ENCODE peak calls at places on chromosome 6, in nine cellular contexts. C, O, T, Q, Y, G, K, V and U are unnamed samples.

GRCh38 chr6:46323312-46323965 is 152.7 kb upstream of the ENPP5 start:
- DNase-seq in T (peak), G (no peak), Y (no peak), K (no peak), Q (no peak), C (no peak), O (no peak), V (no peak), U (no peak)

GRCh38 chr6:53347250-53347920 is 1.4 kb downstream of the ELOVL5 start:
- DNase-seq in G (no peak), C (no peak), T (no peak), Y (no peak), Q (peak), K (peak), O (no peak), V (no peak), U (no peak)

GRCh38 chr6:15218401-15218800 is 27.5 kb upstream of the JARID2 start:
- DNase-seq in Y (no peak), G (no peak), Q (no peak), O (no peak), K (no peak), V (no peak), C (no peak), T (no peak), U (no peak)

GRCh38 chr6:143743256-143744166 is 65.7 kb downstream of the PHACTR2 start:
- DNase-seq in Q (peak), V (no peak), O (no peak), G (no peak), K (no peak), Y (no peak), T (no peak), C (no peak), U (no peak)

GRCh38 chr6:51299649-51300380 is 481.1 kb downstream of the TFAP2B start:
- DNase-seq in K (no peak), O (no peak), V (no peak), C (no peak), Q (no peak), Y (no peak), T (no peak), G (no peak), U (no peak)

GRCh38 chr6:78911218-78911617 is 43.9 kb downstream of the IRAK1BP1 start:
- DNase-seq in K (no peak), T (no peak), V (no peak), O (no peak), C (no peak), Y (no peak), Q (no peak), G (no peak), U (no peak)

GRCh38 chr6:30136570-30137286 is 788 bp downstream of the TRIM40 start:
- DNase-seq in C (no peak), V (no peak), G (no peak), O (no peak), K (no peak), Y (no peak), T (no peak), Q (no peak), U (no peak)

GRCh38 chr6:41058783-41059181 is 5.8 kb downstream of the APOBEC2 start:
- DNase-seq in Q (no peak), Y (no peak), K (no peak), V (no peak), C (no peak), T (no peak), O (no peak), G (no peak), U (no peak)

GRCh38 chr6:129351807-129352206 is 358.2 kb downstream of the ARHGAP18 start:
- DNase-seq in V (no peak), Y (no peak), K (no peak), Q (no peak), O (no peak), C (no peak), T (no peak), G (no peak), U (no peak)

GRCh38 chr6:160121981-160122380 is 366 bp downstream of the SLC22A1 start:
- DNase-seq in K (no peak), Q (no peak), T (no peak), Y (no peak), C (no peak), O (peak), G (no peak), V (no peak), U (no peak)

GRCh38 chr6:141667580-141668309 is 465.0 kb upstream of the GJE1 start:
- DNase-seq in Y (no peak), Q (no peak), G (no peak), C (no peak), T (no peak), V (no peak), K (no peak), O (no peak), U (no peak)

GRCh38 chr6:18555750-18556149 is 168.6 kb downstream of the RNF144B start:
- DNase-seq in V (no peak), Y (no peak), T (no peak), K (no peak), Q (no peak), G (no peak), O (no peak), C (no peak), U (no peak)

GRCh38 chr6:91149914-91150674 is 563.2 kb upstream of the MAP3K7 start:
- DNase-seq in Q (no peak), C (no peak), O (no peak), Y (no peak), K (no peak), V (no peak), G (no peak), T (no peak), U (no peak)

GRCh38 chr6:3363296-3364025 is 93.4 kb downstream of the SLC22A23 start:
- DNase-seq in Y (no peak), T (no peak), G (no peak), O (no peak), V (no peak), K (no peak), Q (peak), C (no peak), U (no peak)

GRCh38 chr6:110331383-110331782 is 26.8 kb downstream of the METTL24 start:
- DNase-seq in C (no peak), K (no peak), T (no peak), V (no peak), Q (no peak), O (no peak), G (no peak), Y (no peak), U (no peak)

GRCh38 chr6:128390168-128390567 is 130.2 kb downstream of the PTPRK start:
- DNase-seq in V (no peak), Q (no peak), T (no peak), K (no peak), C (no peak), Y (no peak), O (no peak), G (no peak), U (no peak)

GRCh38 chr6:22709804-22710203 is 140.4 kb downstream of the HDGFL1 start:
- DNase-seq in T (no peak), Q (no peak), C (no peak), O (no peak), Y (no peak), V (no peak), K (no peak), G (no peak), U (no peak)

GRCh38 chr6:133630651-133631050 is 258.3 kb upstream of the TCF21 start:
- DNase-seq in G (no peak), Y (no peak), T (no peak), V (no peak), K (no peak), Q (no peak), O (no peak), C (no peak), U (no peak)

GRCh38 chr6:50655848-50656453 is 57.4 kb upstream of the TFAP2D start:
- DNase-seq in V (no peak), C (no peak), K (no peak), Q (peak), T (no peak), O (no peak), G (peak), Y (no peak), U (no peak)

GRCh38 chr6:152845421-152845820 is 94.8 kb downstream of the VIP start:
- DNase-seq in Q (no peak), Y (no peak), K (no peak), O (no peak), C (no peak), G (no peak), V (no peak), T (no peak), U (no peak)

GRCh38 chr6:7075341-7075740 is 32.4 kb upstream of the RREB1 start:
- DNase-seq in C (no peak), T (no peak), O (no peak), Y (no peak), K (no peak), Q (no peak), G (no peak), V (no peak), U (no peak)

GRCh38 chr6:2021713-2022125 is 223.7 kb downstream of the GMDS start:
- DNase-seq in K (peak), Q (peak), V (no peak), T (peak), Y (no peak), O (no peak), G (no peak), C (no peak), U (peak)

GRCh38 chr6:13733178-13733851 is 21.7 kb upstream of the RANBP9 start:
- DNase-seq in K (no peak), G (no peak), O (no peak), T (peak), C (no peak), V (no peak), Q (peak), Y (no peak), U (no peak)

GRCh38 chr6:38375937-38376336 is 263.8 kb downstream of the BTBD9 start:
- DNase-seq in V (no peak), Q (no peak), T (no peak), C (no peak), G (no peak), K (no peak), O (no peak), Y (no peak), U (no peak)

GRCh38 chr6:44594471-44594870 is 207.0 kb downstream of the CDC5L start:
- DNase-seq in V (no peak), Q (no peak), Y (no peak), K (no peak), O (no peak), C (no peak), G (no peak), T (peak), U (peak)